ENCODE peak calls at places on chromosomes 13 and 19, in eight cellular contexts. One of them, this sample, is unnamed.

GRCh38 chr19:15532779-15533521 is 24.6 kb downstream of the CYP4F22 start:
- DNase-seq in ovary: no peak
- DNase-seq in PC-9: peak; percentile 21
- DNase-seq in spleen: no peak
- DNase-seq in BJ: no peak
- DNase-seq in HCT116: peak; percentile 49
- DNase-seq in GM12865: no peak
- DNase-seq in right atrium auricular region: no peak
- DNase-seq in this sample: no peak

GRCh38 chr13:91817250-91817649 is 418.8 kb downstream of the GPC5 start:
- DNase-seq in ovary: no peak
- DNase-seq in PC-9: no peak
- DNase-seq in spleen: no peak
- DNase-seq in BJ: no peak
- DNase-seq in HCT116: no peak
- DNase-seq in GM12865: no peak
- DNase-seq in right atrium auricular region: no peak
- DNase-seq in this sample: no peak

GRCh38 chr13:42001580-42001979 is 40.7 kb upstream of the VWA8 start:
- DNase-seq in ovary: peak; percentile 59
- DNase-seq in PC-9: no peak
- DNase-seq in spleen: no peak
- DNase-seq in BJ: peak; percentile 62
- DNase-seq in HCT116: no peak
- DNase-seq in GM12865: no peak
- DNase-seq in right atrium auricular region: peak; percentile 59
- DNase-seq in this sample: no peak

GRCh38 chr19:32751066-32751465 is 31.5 kb downstream of the TDRD12 start:
- DNase-seq in ovary: no peak
- DNase-seq in PC-9: no peak
- DNase-seq in spleen: no peak
- DNase-seq in BJ: no peak
- DNase-seq in HCT116: no peak
- DNase-seq in GM12865: no peak
- DNase-seq in right atrium auricular region: no peak
- DNase-seq in this sample: no peak

GRCh38 chr13:30299746-30300145 is 7.6 kb downstream of the KATNAL1 start:
- DNase-seq in ovary: no peak
- DNase-seq in PC-9: no peak
- DNase-seq in spleen: no peak
- DNase-seq in BJ: no peak
- DNase-seq in HCT116: no peak
- DNase-seq in GM12865: no peak
- DNase-seq in right atrium auricular region: no peak
- DNase-seq in this sample: no peak

GRCh38 chr13:20159646-20160345 is 1.1 kb downstream of the GJA3 start:
- DNase-seq in ovary: no peak
- DNase-seq in PC-9: no peak
- DNase-seq in spleen: no peak
- DNase-seq in BJ: no peak
- DNase-seq in HCT116: no peak
- DNase-seq in GM12865: no peak
- DNase-seq in right atrium auricular region: peak; percentile 43
- DNase-seq in this sample: no peak

GRCh38 chr13:97344250-97345175 is 89.5 kb upstream of the RAP2A start:
- DNase-seq in ovary: peak; percentile 67
- DNase-seq in PC-9: peak; percentile 43
- DNase-seq in spleen: no peak
- DNase-seq in BJ: no peak
- DNase-seq in HCT116: peak; percentile 49
- DNase-seq in GM12865: peak; percentile 59
- DNase-seq in right atrium auricular region: no peak
- DNase-seq in this sample: no peak

GRCh38 chr13:47892374-47892773 is 108.7 kb downstream of the SUCLA2 start:
- DNase-seq in ovary: no peak
- DNase-seq in PC-9: no peak
- DNase-seq in spleen: no peak
- DNase-seq in BJ: no peak
- DNase-seq in HCT116: no peak
- DNase-seq in GM12865: no peak
- DNase-seq in right atrium auricular region: no peak
- DNase-seq in this sample: no peak

GRCh38 chr19:15811476-15811875 is 4.0 kb downstream of the OR10H1 start:
- DNase-seq in ovary: no peak
- DNase-seq in PC-9: no peak
- DNase-seq in spleen: no peak
- DNase-seq in BJ: no peak
- DNase-seq in HCT116: no peak
- DNase-seq in GM12865: no peak
- DNase-seq in right atrium auricular region: no peak
- DNase-seq in this sample: no peak

GRCh38 chr19:46529622-46530451 is 34.2 kb upstream of the PNMA8B start:
- DNase-seq in ovary: peak; percentile 82
- DNase-seq in PC-9: peak; percentile 64
- DNase-seq in spleen: peak; percentile 89
- DNase-seq in BJ: no peak
- DNase-seq in HCT116: no peak
- DNase-seq in GM12865: peak; percentile 73
- DNase-seq in right atrium auricular region: peak; percentile 74
- DNase-seq in this sample: no peak

GRCh38 chr13:49020940-49021548 is 45.3 kb downstream of the FNDC3A start:
- DNase-seq in ovary: no peak
- DNase-seq in PC-9: no peak
- DNase-seq in spleen: no peak
- DNase-seq in BJ: no peak
- DNase-seq in HCT116: no peak
- DNase-seq in GM12865: no peak
- DNase-seq in right atrium auricular region: no peak
- DNase-seq in this sample: no peak

GRCh38 chr19:5926641-5927438 is 12.8 kb downstream of the CAPS start:
- DNase-seq in ovary: peak; percentile 64
- DNase-seq in PC-9: no peak
- DNase-seq in spleen: no peak
- DNase-seq in BJ: peak; percentile 96
- DNase-seq in HCT116: no peak
- DNase-seq in GM12865: no peak
- DNase-seq in right atrium auricular region: peak; percentile 73
- DNase-seq in this sample: no peak

GRCh38 chr19:52600639-52601024 is 30.5 kb downstream of the ZNF701 start:
- DNase-seq in ovary: no peak
- DNase-seq in PC-9: no peak
- DNase-seq in spleen: peak; percentile 76
- DNase-seq in BJ: no peak
- DNase-seq in HCT116: no peak
- DNase-seq in GM12865: peak; percentile 25
- DNase-seq in right atrium auricular region: no peak
- DNase-seq in this sample: no peak

GRCh38 chr13:48942131-48942530 is 33.6 kb upstream of the FNDC3A start:
- DNase-seq in ovary: no peak
- DNase-seq in PC-9: no peak
- DNase-seq in spleen: no peak
- DNase-seq in BJ: no peak
- DNase-seq in HCT116: no peak
- DNase-seq in GM12865: no peak
- DNase-seq in right atrium auricular region: no peak
- DNase-seq in this sample: no peak

GRCh38 chr19:28039677-28040381 is 1173.1 kb downstream of the UQCRFS1 start:
- DNase-seq in ovary: no peak
- DNase-seq in PC-9: no peak
- DNase-seq in spleen: no peak
- DNase-seq in BJ: no peak
- DNase-seq in HCT116: no peak
- DNase-seq in GM12865: peak; percentile 5
- DNase-seq in right atrium auricular region: peak; percentile 54
- DNase-seq in this sample: no peak

GRCh38 chr13:101149735-101150380 is 266.4 kb downstream of the NALCN start:
- DNase-seq in ovary: no peak
- DNase-seq in PC-9: no peak
- DNase-seq in spleen: no peak
- DNase-seq in BJ: no peak
- DNase-seq in HCT116: no peak
- DNase-seq in GM12865: peak; percentile 2
- DNase-seq in right atrium auricular region: no peak
- DNase-seq in this sample: no peak

GRCh38 chr19:55245236-55245904 is 13.4 kb downstream of the PPP6R1 start:
- DNase-seq in ovary: no peak
- DNase-seq in PC-9: no peak
- DNase-seq in spleen: peak; percentile 60
- DNase-seq in BJ: no peak
- DNase-seq in HCT116: no peak
- DNase-seq in GM12865: no peak
- DNase-seq in right atrium auricular region: no peak
- DNase-seq in this sample: no peak

GRCh38 chr13:63389756-63390155 is 1974.1 kb upstream of the PCDH20 start:
- DNase-seq in ovary: no peak
- DNase-seq in PC-9: no peak
- DNase-seq in spleen: no peak
- DNase-seq in BJ: no peak
- DNase-seq in HCT116: no peak
- DNase-seq in GM12865: no peak
- DNase-seq in right atrium auricular region: no peak
- DNase-seq in this sample: no peak

DNA sequence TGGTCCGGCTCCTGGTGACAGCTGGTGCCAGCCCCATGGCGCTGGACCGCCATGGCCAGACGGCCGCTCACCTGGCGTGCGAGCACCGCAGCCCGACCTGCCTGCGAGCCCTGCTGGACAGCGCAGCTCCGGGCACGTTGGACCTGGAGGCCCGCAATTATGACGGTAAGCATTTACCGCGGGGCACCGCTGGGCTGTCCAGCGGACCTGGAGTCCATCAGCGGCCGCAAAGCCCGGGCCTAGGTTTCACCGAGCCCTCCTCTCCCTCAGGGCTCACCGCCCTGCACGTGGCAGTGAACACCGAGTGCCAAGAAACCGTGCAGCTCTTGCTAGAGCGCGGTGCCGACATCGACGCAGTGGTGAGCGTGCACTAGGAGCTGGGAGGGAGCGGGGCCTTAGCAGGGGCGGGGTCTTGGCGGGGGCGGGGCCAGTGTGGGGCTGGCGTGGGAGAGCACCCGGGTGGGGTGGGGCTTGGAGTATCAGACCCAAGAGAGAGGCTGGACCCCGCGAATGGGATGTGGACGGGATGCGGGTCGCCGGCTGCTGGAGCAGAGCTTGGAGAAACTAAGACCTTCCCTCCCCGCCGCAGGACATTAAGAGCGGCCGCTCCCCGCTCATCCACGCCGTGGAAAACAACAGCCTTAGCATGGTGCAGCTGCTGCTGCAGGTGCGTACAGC is 8.7 kb downstream of the BCL3 start:
- DNase-seq in ovary: peak; percentile 82
- DNase-seq in PC-9: no peak
- DNase-seq in spleen: no peak
- DNase-seq in BJ: no peak
- DNase-seq in HCT116: no peak
- DNase-seq in GM12865: no peak
- DNase-seq in right atrium auricular region: peak; percentile 72
- DNase-seq in this sample: no peak
- TF ChIP-seq CTCF in ovary: no peak
- TF ChIP-seq CTCF in PC-9: no peak
- TF ChIP-seq CTCF in spleen: no peak
- TF ChIP-seq CTCF in BJ: no peak
- TF ChIP-seq CTCF in HCT116: no peak
- TF ChIP-seq CTCF in GM12865: no peak
- TF ChIP-seq CTCF in right atrium auricular region: no peak
- TF ChIP-seq CTCF in this sample: no peak

GRCh38 chr13:54799621-54800226 is 1771.1 kb downstream of the OLFM4 start:
- DNase-seq in ovary: no peak
- DNase-seq in PC-9: no peak
- DNase-seq in spleen: no peak
- DNase-seq in BJ: no peak
- DNase-seq in HCT116: no peak
- DNase-seq in GM12865: no peak
- DNase-seq in right atrium auricular region: no peak
- DNase-seq in this sample: no peak
- H3K4me3 ChIP-seq in ovary: no peak overlapping the region
- H3K4me3 ChIP-seq in PC-9: no peak overlapping the region
- H3K4me3 ChIP-seq in spleen: no peak overlapping the region
- H3K4me3 ChIP-seq in BJ: no peak overlapping the region
- H3K4me3 ChIP-seq in HCT116: no peak overlapping the region
- H3K4me3 ChIP-seq in GM12865: no peak overlapping the region
- H3K4me3 ChIP-seq in right atrium auricular region: no peak overlapping the region
- H3K4me3 ChIP-seq in this sample: no peak overlapping the region

GRCh38 chr19:1468274-1469199 is 10.5 kb downstream of the C19orf25 start:
- DNase-seq in ovary: peak; percentile 43
- DNase-seq in PC-9: no peak
- DNase-seq in spleen: no peak
- DNase-seq in BJ: no peak
- DNase-seq in HCT116: no peak
- DNase-seq in GM12865: peak; percentile 41
- DNase-seq in right atrium auricular region: no peak
- DNase-seq in this sample: no peak
- TF ChIP-seq CTCF in ovary: no peak
- TF ChIP-seq CTCF in PC-9: no peak
- TF ChIP-seq CTCF in spleen: no peak
- TF ChIP-seq CTCF in BJ: no peak
- TF ChIP-seq CTCF in HCT116: no peak
- TF ChIP-seq CTCF in GM12865: peak; percentile 0
- TF ChIP-seq CTCF in right atrium auricular region: no peak
- TF ChIP-seq CTCF in this sample: no peak

DNA sequence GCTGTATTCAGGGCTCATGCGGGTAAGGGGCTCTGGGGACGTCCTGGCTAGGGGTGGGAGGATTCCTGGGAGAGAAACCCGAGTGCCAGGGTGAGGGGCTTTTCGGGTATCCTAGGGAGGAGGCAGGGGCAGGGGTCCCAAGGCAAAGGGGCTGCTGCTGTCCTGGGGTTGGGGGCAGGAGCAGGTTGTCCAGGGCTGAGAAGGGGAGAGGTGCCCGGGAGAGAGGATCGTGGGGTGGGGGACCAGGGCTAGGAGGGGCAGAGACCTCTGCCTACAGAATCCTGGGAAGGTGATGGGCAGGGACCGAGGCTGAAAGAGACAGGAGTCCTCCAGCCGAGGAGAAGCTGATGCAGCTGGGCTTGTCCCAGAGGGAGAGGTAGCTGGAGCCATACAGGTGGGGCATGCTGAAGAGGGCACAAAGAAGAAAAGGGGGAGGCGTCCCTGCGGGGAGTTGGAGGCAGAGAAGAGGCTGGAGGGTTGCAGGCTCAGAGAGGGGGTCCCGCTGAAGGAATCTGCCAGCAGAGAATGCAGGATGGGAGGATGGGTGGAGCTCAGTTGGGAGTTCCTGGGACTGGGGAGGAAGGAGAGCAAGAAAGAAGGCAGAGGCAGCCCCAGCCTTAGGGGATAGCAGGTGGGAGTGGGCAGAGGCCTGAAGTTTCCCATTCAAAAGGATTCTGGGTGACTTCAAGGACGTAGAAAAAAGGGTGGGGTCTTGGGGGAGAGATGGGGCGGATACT is 569 bp downstream of the CYP2S1 start:
- DNase-seq in ovary: no peak
- DNase-seq in PC-9: no peak
- DNase-seq in spleen: no peak
- DNase-seq in BJ: no peak
- DNase-seq in HCT116: no peak
- DNase-seq in GM12865: no peak
- DNase-seq in right atrium auricular region: no peak
- DNase-seq in this sample: no peak
- H3K4me3 ChIP-seq in ovary: no peak overlapping the region
- H3K4me3 ChIP-seq in PC-9: peak overlapping the region; percentile 60
- H3K4me3 ChIP-seq in spleen: peak overlapping the region; percentile 26
- H3K4me3 ChIP-seq in BJ: peak overlapping the region; percentile 32
- H3K4me3 ChIP-seq in HCT116: peak overlapping the region; percentile 79
- H3K4me3 ChIP-seq in GM12865: peak overlapping the region; percentile 10
- H3K4me3 ChIP-seq in right atrium auricular region: no peak overlapping the region
- H3K4me3 ChIP-seq in this sample: no peak overlapping the region

This sample was measured in GM12864.